ENCODE peak calls at places on chromosomes 12 and 14, in six cellular contexts. B, D, G, W, M and J are unnamed samples.
A peak's percentile ranks its signal among the peaks of the same experiment; 100 is the strongest.

GRCh38 chr14:49893309-49894213 is 679 bp downstream of the ARF6 start:
- DNase-seq in W (peak; percentile 55), G (no peak), M (no peak), D (peak; percentile 9), B (no peak), J (peak; percentile 60)

GRCh38 chr14:96271421-96271762 is 15.4 kb downstream of the BDKRB1 start:
- DNase-seq in D (no peak), B (no peak), M (peak; percentile 96), W (no peak), G (no peak), J (no peak)

GRCh38 chr14:105487449-105487985 is 831 bp downstream of the CRIP1 start:
- DNase-seq in B (no peak), D (no peak), M (no peak), W (peak; percentile 75), G (no peak), J (peak; percentile 66)

GRCh38 chr14:91396959-91397815 is 20.4 kb downstream of the CCDC88C start:
- DNase-seq in M (no peak), G (no peak), B (peak; percentile 70), W (peak; percentile 88), D (no peak), J (peak; percentile 50)

GRCh38 chr14:77238996-77239395 is 32.0 kb downstream of the NGB start:
- DNase-seq in B (no peak), D (no peak), G (no peak), W (no peak), M (no peak), J (no peak)

GRCh38 chr14:105273062-105273461 is 24.7 kb downstream of the BTBD6 start:
- DNase-seq in G (no peak), D (no peak), B (no peak), M (no peak), W (no peak), J (no peak)

GRCh38 chr12:49043856-49044258 is 16.7 kb downstream of the KMT2D start:
- DNase-seq in W (peak; percentile 86), G (peak; percentile 46), B (peak; percentile 87), M (no peak), D (peak; percentile 50), J (peak; percentile 54)

GRCh38 chr12:1272132-1272531 is 281.1 kb downstream of the ERC1 start:
- DNase-seq in W (no peak), B (no peak), G (no peak), D (no peak), M (no peak), J (no peak)

GRCh38 chr12:123102381-123102780 is 48.5 kb downstream of the PITPNM2 start:
- DNase-seq in M (no peak), D (no peak), G (no peak), B (no peak), W (no peak), J (no peak)

GRCh38 chr14:64891839-64892375 is 12.2 kb upstream of the SPTB start:
- DNase-seq in B (peak; percentile 80), G (peak; percentile 75), W (peak; percentile 28), D (peak; percentile 57), M (peak; percentile 19), J (peak; percentile 7)

GRCh38 chr12:96240251-96240650 is 46.1 kb downstream of the ELK3 start:
- DNase-seq in W (no peak), M (no peak), D (peak; percentile 64), B (no peak), G (no peak), J (no peak)

GRCh38 chr12:57729321-57729844 is 9.2 kb downstream of the AGAP2 start:
- DNase-seq in G (no peak), D (no peak), W (no peak), B (no peak), M (no peak), J (no peak)

GRCh38 chr12:3332190-3332589 is 158.8 kb upstream of the PRMT8 start:
- DNase-seq in W (no peak), D (no peak), B (no peak), G (peak; percentile 18), M (no peak), J (no peak)

GRCh38 chr12:46777587-46777986 is 48.2 kb downstream of the SLC38A4 start:
- DNase-seq in D (no peak), G (no peak), M (no peak), B (no peak), W (no peak), J (no peak)